ENCODE peak calls at places on chromosomes 12 and 14, in nine cellular contexts. R, Z, J, D, S, H, G, O and P are unnamed samples. For H3K9me3, the result is how much of the 10 kb centered on the place peaks cover.

GRCh38 chr14:22648506-22648905 is 4.4 kb upstream of the OR6J1 start:
- DNase-seq in R (no peak), Z (no peak), J (no peak), D (no peak), S (peak), H (no peak), G (no peak), O (no peak), P (no peak)

GRCh38 chr12:26831959-26832816 is 806 bp downstream of the ITPR2 start:
- DNase-seq in R (peak), Z (peak), J (peak), D (peak), S (peak), H (peak), G (peak), O (peak), P (peak)

GRCh38 chr12:90618606-90619005 is 336.4 kb downstream of the CCER1 start:
- DNase-seq in R (no peak), Z (no peak), J (no peak), D (no peak), S (no peak), H (no peak), G (no peak), O (no peak), P (no peak)

GRCh38 chr14:91918159-91918883 is 29.2 kb downstream of the FBLN5 start:
- DNase-seq in R (peak), Z (no peak), J (no peak), D (no peak), S (no peak), H (no peak), G (no peak), O (no peak), P (no peak)

GRCh38 chr14:23286020-23286903 is at the start of gene HOMEZ:
- DNase-seq in R (peak), Z (peak), J (peak), D (peak), S (peak), H (peak), G (peak), O (peak), P (peak)

GRCh38 chr12:99920561-99920960 is 64.2 kb downstream of the ANKS1B start:
- DNase-seq in R (no peak), Z (no peak), J (no peak), D (no peak), S (no peak), H (no peak), G (no peak), O (no peak), P (no peak)

GRCh38 chr12:19529933-19530630 is 90.8 kb downstream of the AEBP2 start:
- DNase-seq in R (no peak), Z (no peak), J (no peak), D (no peak), S (no peak), H (peak), G (no peak), O (no peak), P (no peak)

GRCh38 chr14:31420013-31420318 is 384 bp downstream of the HEATR5A start:
- DNase-seq in R (peak), Z (peak), J (peak), D (peak), S (peak), H (no peak), G (peak), O (no peak), P (no peak)

GRCh38 chr14:57153286-57153685 is 115.4 kb downstream of the EXOC5 start:
- DNase-seq in R (no peak), Z (no peak), J (no peak), D (no peak), S (no peak), H (no peak), G (no peak), O (no peak), P (no peak)

GRCh38 chr12:79884401-79885006 is 50.4 kb downstream of the PPP1R12A start:
- DNase-seq in R (no peak), Z (no peak), J (no peak), D (no peak), S (no peak), H (no peak), G (no peak), O (no peak), P (no peak)

GRCh38 chr12:69897744-69898143 is 72.7 kb downstream of the MYRFL start:
- DNase-seq in R (no peak), Z (no peak), J (peak), D (no peak), S (peak), H (peak), G (no peak), O (no peak), P (peak)

GRCh38 chr12:78096909-78097597 is 266.4 kb downstream of the NAV3 start:
- DNase-seq in R (no peak), Z (no peak), J (no peak), D (no peak), S (no peak), H (peak), G (no peak), O (no peak), P (peak)

GRCh38 chr14:96631030-96631429 is 128.8 kb downstream of the PAPOLA start:
- DNase-seq in R (no peak), Z (no peak), J (no peak), D (no peak), S (no peak), H (no peak), G (peak), O (no peak), P (no peak)

GRCh38 chr14:80754696-80755095 is 186.8 kb downstream of the CEP128 start:
- DNase-seq in R (no peak), Z (no peak), J (no peak), D (no peak), S (no peak), H (no peak), G (no peak), O (no peak), P (no peak)

GRCh38 chr12:103314786-103315185 is 181.0 kb downstream of the C12orf42 start:
- DNase-seq in R (no peak), Z (no peak), J (no peak), D (no peak), S (no peak), H (no peak), G (no peak), O (no peak), P (no peak)
- H3K4me3 ChIP-seq in R (no peak), Z (no peak), J (no peak), D (no peak), S (no peak), H (no peak), G (no peak), O (no peak), P (no peak)

GRCh38 chr14:85799668-85800067 is 269.7 kb downstream of the FLRT2 start:
- DNase-seq in R (no peak), Z (no peak), J (no peak), D (no peak), S (no peak), H (no peak), G (no peak), O (no peak), P (no peak)
- H3K27ac ChIP-seq in R (no peak), Z (no peak), J (no peak), D (no peak), S (no peak), H (no peak), G (no peak), O (no peak), P (no peak)

GRCh38 chr14:105926415-105927093 is 400.2 kb downstream of the TMEM121 start:
- DNase-seq in R (peak), Z (no peak), J (no peak), D (no peak), S (no peak), H (no peak), G (peak), O (no peak), P (no peak)
- H3K9me3 ChIP-seq in R (under half), Z (under half), J (under half), D (under half), S (under half), H (under half), G (under half), O (under half), P (under half)

DNA sequence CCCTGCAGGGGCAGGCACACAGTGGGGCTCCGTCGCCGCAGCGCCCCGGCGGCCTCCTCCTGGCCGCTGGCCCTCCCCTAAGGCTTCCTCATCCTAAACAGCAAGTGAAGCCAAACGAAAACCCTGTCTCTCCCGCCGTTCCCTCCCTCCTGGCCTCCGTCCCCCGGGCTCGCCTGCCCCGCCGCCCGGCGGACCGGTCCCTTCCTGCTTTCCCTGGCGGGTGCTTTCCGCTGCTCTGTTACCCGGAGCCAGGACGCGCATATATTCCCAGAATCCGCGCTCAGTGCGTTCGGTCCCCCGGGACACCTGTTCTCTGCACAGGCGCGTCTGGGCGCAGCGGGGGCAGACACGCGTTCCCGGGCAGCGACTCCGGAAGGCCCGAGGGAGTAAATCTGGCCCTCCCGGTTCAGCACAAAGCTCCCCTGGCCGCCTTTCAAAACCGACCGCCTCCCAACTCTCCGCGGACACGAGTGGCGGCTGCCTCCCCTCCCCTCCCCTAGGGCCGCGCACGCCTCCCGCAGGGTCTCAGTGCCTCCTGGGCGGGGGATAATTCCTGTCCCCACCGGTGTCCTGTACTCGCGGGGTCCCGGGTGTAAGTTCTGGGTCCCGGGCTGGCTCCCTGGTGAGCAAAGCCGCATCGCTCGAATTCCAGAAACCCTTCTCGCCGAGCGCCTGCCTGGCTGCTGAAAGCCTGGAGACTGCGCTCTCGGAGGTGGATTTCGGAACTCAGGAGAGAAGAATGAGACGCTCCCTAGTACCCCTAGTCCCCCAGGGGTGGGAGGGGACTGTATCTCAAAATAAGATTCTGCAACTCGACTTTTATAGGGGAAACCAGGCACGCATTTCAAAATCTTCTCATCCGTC is 21.4 kb upstream of the CEP170B start:
- DNase-seq in R (peak), Z (no peak), J (no peak), D (no peak), S (no peak), H (no peak), G (no peak), O (peak), P (no peak)
- H3K4me3 ChIP-seq in R (peak), Z (no peak), J (no peak), D (no peak), S (peak), H (no peak), G (peak), O (peak), P (no peak)

GRCh38 chr12:47801170-47801903 is 18.4 kb downstream of the HDAC7 start:
- DNase-seq in R (no peak), Z (no peak), J (no peak), D (no peak), S (no peak), H (no peak), G (no peak), O (no peak), P (no peak)

GRCh38 chr12:47801904-47802246 is 17.8 kb downstream of the HDAC7 start:
- DNase-seq in R (no peak), Z (no peak), J (no peak), D (no peak), S (no peak), H (no peak), G (no peak), O (no peak), P (no peak)

GRCh38 chr12:47799357-47799955 is 20.2 kb downstream of the HDAC7 start:
- DNase-seq in R (peak), Z (no peak), J (no peak), D (no peak), S (peak), H (no peak), G (no peak), O (no peak), P (no peak)

GRCh38 chr12:47802312-47802711 is 17.4 kb downstream of the HDAC7 start:
- DNase-seq in R (no peak), Z (no peak), J (no peak), D (no peak), S (no peak), H (no peak), G (no peak), O (no peak), P (no peak)

DNA sequence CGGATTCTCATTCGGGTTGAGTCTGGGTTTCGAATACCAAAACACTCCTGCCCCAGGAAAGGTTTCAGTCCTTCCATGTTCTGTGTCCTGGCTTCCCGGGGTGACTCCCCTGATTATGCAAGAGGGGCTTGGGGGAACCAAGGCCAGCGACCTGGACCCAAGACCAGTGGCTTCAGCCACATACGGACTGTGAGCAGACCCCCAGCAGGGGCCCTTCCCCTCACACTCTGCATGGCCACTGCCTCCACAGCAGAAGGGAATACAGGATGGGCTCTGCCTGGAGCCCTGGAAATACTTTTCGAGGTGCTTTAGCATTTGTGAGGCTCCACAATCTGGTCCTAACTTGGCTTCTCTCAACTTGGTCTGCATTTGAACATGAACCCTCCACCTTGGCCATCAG is 19.1 kb downstream of the HDAC7 start:
- DNase-seq in R (no peak), Z (no peak), J (no peak), D (no peak), S (no peak), H (no peak), G (no peak), O (no peak), P (no peak)
- H3K27ac ChIP-seq in R (peak), Z (no peak), J (no peak), D (no peak), S (no peak), H (no peak), G (peak), O (no peak), P (no peak)